ENCODE peak calls at places on chromosomes 5 and 9, in eight cellular contexts. J is body of pancreas; Y is pancreas; Z is breast epithelium; H is CD8-positive, alpha-beta T cell; V is spleen; G is left ventricle myocardium inferior; K is H9. O is an unnamed sample. For H3K4me1 and H3K27me3, the result is how much of the 10 kb centered on the place peaks cover.

GRCh38 chr9:101337237-101337636 is 47.6 kb downstream of the BAAT start:
- DNase-seq in J (no peak), Y (no peak), Z (no peak), H (no peak), V (no peak), G (no peak), K (no peak), O (no peak)

GRCh38 chr9:93652604-93653592 is 76.5 kb downstream of the PHF2 start:
- DNase-seq in J (no peak), Y (peak), Z (peak), H (no peak), V (peak), G (peak), K (no peak), O (peak)

GRCh38 chr9:137971477-137972138 is 94.0 kb downstream of the CACNA1B start:
- DNase-seq in J (no peak), Y (no peak), Z (no peak), H (peak), V (peak), G (no peak), K (no peak), O (peak)

GRCh38 chr5:45288746-45289145 is 407.4 kb downstream of the HCN1 start:
- DNase-seq in J (no peak), Y (no peak), Z (no peak), H (no peak), V (no peak), G (no peak), K (peak), O (no peak)

GRCh38 chr5:16570121-16570815 is 46.5 kb downstream of the RETREG1 start:
- DNase-seq in J (no peak), Y (no peak), Z (no peak), H (no peak), V (no peak), G (no peak), K (no peak), O (no peak)

GRCh38 chr5:28954074-28954473 is 1915.7 kb upstream of the CDH9 start:
- DNase-seq in J (no peak), Y (no peak), Z (no peak), H (no peak), V (no peak), G (no peak), K (no peak), O (no peak)

GRCh38 chr9:108636023-108636422 is 219.8 kb downstream of the ACTL7B start:
- DNase-seq in J (no peak), Y (no peak), Z (no peak), H (no peak), V (no peak), G (no peak), K (peak), O (no peak)

GRCh38 chr5:4994994-4995393 is 145.1 kb upstream of the ADAMTS16 start:
- DNase-seq in J (no peak), Y (no peak), Z (no peak), H (no peak), V (no peak), G (no peak), K (no peak), O (no peak)

GRCh38 chr5:60540855-60541805 is 158.8 kb downstream of the DEPDC1B start:
- DNase-seq in J (no peak), Y (no peak), Z (no peak), H (no peak), V (no peak), G (no peak), K (no peak), O (no peak)

GRCh38 chr5:57316798-57317327 is 143.0 kb downstream of the GPBP1 start:
- DNase-seq in J (peak), Y (no peak), Z (no peak), H (no peak), V (no peak), G (no peak), K (no peak), O (no peak)

GRCh38 chr9:135490980-135491444 is 9.5 kb upstream of the MRPS2 start:
- DNase-seq in J (no peak), Y (peak), Z (no peak), H (no peak), V (peak), G (no peak), K (no peak), O (peak)

DNA sequence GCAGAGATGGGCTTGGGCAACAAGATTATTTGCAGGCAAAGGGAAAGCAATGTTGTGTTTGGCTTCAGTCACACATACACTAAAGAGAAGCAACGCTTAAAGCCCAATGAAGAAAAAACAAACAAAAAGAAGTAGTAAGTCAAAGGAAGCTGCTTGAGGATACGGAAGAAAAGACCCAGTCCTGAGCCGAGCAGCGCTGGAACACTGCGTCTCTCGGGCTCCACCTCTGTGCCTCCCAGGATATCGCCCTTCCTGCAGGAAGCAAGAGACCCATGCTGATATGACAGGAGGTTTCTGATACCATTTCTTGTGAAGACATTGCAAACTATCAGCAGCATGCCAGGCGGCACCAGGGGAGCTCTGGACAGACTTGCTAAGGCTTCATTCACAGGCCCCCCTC is 9.9 kb downstream of the GNAQ start:
- DNase-seq in J (no peak), Y (no peak), Z (no peak), H (no peak), V (no peak), G (peak), K (no peak), O (peak)
- TF ChIP-seq CTCF in J (no peak), Y (no peak), Z (no peak), H (no peak), V (no peak), G (peak), K (no peak), O (peak)

DNA sequence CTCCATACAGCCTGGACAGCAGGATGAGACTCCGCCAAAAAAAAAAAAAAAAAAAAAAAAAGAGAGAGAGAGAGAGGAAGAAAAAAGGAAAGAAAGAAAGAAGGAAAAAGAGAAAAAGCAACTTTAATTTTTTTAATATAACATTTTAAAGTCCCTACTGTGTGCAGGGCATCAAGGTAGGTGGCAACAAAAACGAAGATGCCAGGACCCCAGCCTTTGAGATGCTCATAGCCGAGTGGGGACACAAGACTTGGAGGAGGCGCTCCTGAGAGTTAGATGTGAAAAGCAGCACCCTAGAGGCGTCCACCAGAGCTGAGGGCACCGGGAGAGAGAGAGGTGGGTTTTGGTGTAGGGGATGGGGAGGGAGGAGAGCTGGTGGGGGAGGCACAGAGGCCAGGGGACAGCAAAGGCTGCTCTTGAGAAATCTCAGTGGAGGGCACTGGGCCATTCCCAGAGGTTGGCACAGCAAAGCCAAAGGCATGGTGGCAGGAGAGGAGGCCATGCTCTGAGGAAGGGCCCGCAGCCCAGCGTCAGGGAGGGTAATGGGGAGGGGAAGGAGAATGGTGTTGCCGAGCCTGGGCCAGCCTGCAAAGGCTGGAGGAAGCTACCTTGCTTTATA is 135.7 kb downstream of the C9orf50 start:
- DNase-seq in J (no peak), Y (peak), Z (no peak), H (no peak), V (no peak), G (no peak), K (no peak), O (no peak)
- H3K4me1 ChIP-seq in J (half or more), Y (under half), Z (under half), H (half or more), V (under half), G (half or more), K (under half), O (half or more)

GRCh38 chr5:172716796-172717313 is 54.1 kb downstream of the DUSP1 start:
- DNase-seq in J (peak), Y (peak), Z (peak), H (peak), V (peak), G (peak), K (peak), O (peak)

GRCh38 chr5:172719211-172719610 is 51.8 kb downstream of the DUSP1 start:
- DNase-seq in J (no peak), Y (peak), Z (no peak), H (no peak), V (no peak), G (no peak), K (no peak), O (no peak)

GRCh38 chr5:172718527-172719114 is 52.4 kb downstream of the DUSP1 start:
- DNase-seq in J (no peak), Y (peak), Z (no peak), H (no peak), V (no peak), G (no peak), K (no peak), O (no peak)

GRCh38 chr5:172715931-172716682 is 54.9 kb downstream of the DUSP1 start:
- DNase-seq in J (no peak), Y (peak), Z (no peak), H (no peak), V (no peak), G (no peak), K (peak), O (no peak)

DNA sequence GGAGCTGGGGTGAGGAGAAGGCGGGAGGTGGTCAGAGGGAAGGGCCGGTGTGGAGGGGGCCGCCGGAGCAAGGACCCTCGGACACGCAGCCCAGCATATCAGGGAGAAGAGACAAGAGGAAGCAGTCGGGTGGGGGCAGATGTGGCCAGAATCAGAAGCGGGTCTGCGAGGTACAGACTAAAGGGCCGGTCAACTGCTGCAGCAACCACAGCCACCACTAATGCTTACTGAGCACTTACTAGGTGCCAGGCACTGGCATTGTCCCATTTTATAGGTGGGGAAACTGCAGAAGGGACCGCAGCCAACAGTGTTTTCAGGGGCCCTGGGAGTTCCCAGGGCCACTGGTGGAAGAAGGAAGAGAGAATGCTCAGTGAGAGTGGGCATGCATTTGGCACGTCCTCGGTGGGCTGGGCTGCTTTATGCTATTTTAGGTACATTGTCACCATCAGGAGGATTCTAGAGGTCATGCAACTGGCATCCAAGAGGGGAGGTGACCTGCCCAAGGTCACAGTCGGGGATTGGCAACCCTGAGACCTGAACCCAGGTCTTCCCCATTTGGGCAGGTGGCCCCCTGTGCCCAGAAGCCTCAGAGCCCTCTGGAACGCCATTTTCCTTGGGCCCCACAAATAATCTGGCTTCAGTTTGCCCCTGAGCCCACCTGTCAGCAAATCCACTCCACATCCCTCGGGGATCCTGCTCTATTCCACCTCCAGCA is 53.4 kb downstream of the DUSP1 start:
- DNase-seq in J (no peak), Y (peak), Z (no peak), H (no peak), V (peak), G (peak), K (no peak), O (no peak)
- H3K27me3 ChIP-seq in J (under half), Y (under half), Z (under half), H (under half), V (under half), G (under half), K (under half), O (under half)

GRCh38 chr9:121376214-121376830 is 6.3 kb upstream of the STOM start:
- DNase-seq in J (no peak), Y (no peak), Z (no peak), H (no peak), V (no peak), G (no peak), K (no peak), O (no peak)
- TF ChIP-seq CTCF in J (peak), Y (no peak), Z (no peak), H (peak), V (peak), G (peak), K (peak), O (peak)

GRCh38 chr9:70046274-70047070 is 2.8 kb downstream of the MAMDC2 start:
- DNase-seq in J (no peak), Y (no peak), Z (no peak), H (no peak), V (no peak), G (peak), K (peak), O (no peak)

GRCh38 chr9:70052768-70053167 is 9.1 kb downstream of the MAMDC2 start:
- DNase-seq in J (peak), Y (no peak), Z (no peak), H (no peak), V (no peak), G (no peak), K (no peak), O (no peak)

GRCh38 chr9:70053864-70054263 is 10.2 kb downstream of the MAMDC2 start:
- DNase-seq in J (peak), Y (no peak), Z (no peak), H (no peak), V (no peak), G (no peak), K (no peak), O (no peak)

GRCh38 chr9:70049236-70049635 is 5.6 kb downstream of the MAMDC2 start:
- DNase-seq in J (peak), Y (no peak), Z (no peak), H (no peak), V (no peak), G (peak), K (no peak), O (no peak)

GRCh38 chr9:70049672-70050271 is 6.1 kb downstream of the MAMDC2 start:
- DNase-seq in J (peak), Y (no peak), Z (no peak), H (no peak), V (no peak), G (peak), K (no peak), O (peak)
- H3K4me1 ChIP-seq in J (under half), Y (under half), Z (under half), H (under half), V (under half), G (half or more), K (under half), O (under half)

GRCh38 chr5:1718669-1719068 is 81.0 kb downstream of the MRPL36 start:
- DNase-seq in J (no peak), Y (no peak), Z (no peak), H (no peak), V (no peak), G (no peak), K (no peak), O (no peak)
- H3K27me3 ChIP-seq in J (under half), Y (under half), Z (under half), H (under half), V (under half), G (under half), K (under half), O (under half)